ENCODE peak calls at places on chromosomes 11 and 22, in four cellular contexts. B, O, Z and S are unnamed samples.

GRCh38 chr22:46575915-46576555 is 38.6 kb upstream of the CELSR1 start:
- DNase-seq in B (no peak), O (no peak), Z (no peak), S (no peak)

GRCh38 chr11:73236879-73237278 is 18.8 kb downstream of the P2RY2 start:
- DNase-seq in B (no peak), O (no peak), Z (no peak), S (no peak)

GRCh38 chr11:69126286-69126685 is 29.4 kb upstream of the SMIM38 start:
- DNase-seq in B (no peak), O (no peak), Z (no peak), S (no peak)

GRCh38 chr22:27194096-27194748 is 536.8 kb downstream of the MIAT start:
- DNase-seq in B (peak; percentile 3), O (no peak), Z (peak; percentile 20), S (no peak)

GRCh38 chr22:30187726-30188407 is 58.7 kb downstream of the LIF start:
- DNase-seq in B (no peak), O (no peak), Z (peak; percentile 33), S (no peak)

GRCh38 chr22:22168941-22169867 is 75.4 kb upstream of the VPREB1 start:
- DNase-seq in B (no peak), O (no peak), Z (no peak), S (no peak)

GRCh38 chr11:69891421-69892236 is 72.4 kb upstream of the FGF3 start:
- DNase-seq in B (no peak), O (no peak), Z (no peak), S (no peak)

GRCh38 chr11:117166491-117166890 is 12.1 kb upstream of the SIDT2 start:
- DNase-seq in B (no peak), O (no peak), Z (no peak), S (no peak)

GRCh38 chr11:13114566-13115465 is 105.7 kb downstream of the RASSF10 start:
- DNase-seq in B (no peak), O (no peak), Z (no peak), S (no peak)

GRCh38 chr11:110759972-110760381 is 47.7 kb upstream of the ARHGAP20 start:
- DNase-seq in B (no peak), O (no peak), Z (no peak), S (no peak)

GRCh38 chr11:117796456-117797428 is at the start of gene DSCAML1:
- DNase-seq in B (no peak), O (no peak), Z (no peak), S (no peak)

GRCh38 chr11:72375241-72375640 is 59.1 kb downstream of the CLPB start:
- DNase-seq in B (no peak), O (no peak), Z (no peak), S (no peak)

GRCh38 chr11:85316967-85317366 is 310.2 kb downstream of the DLG2 start:
- DNase-seq in B (no peak), O (peak; percentile 24), Z (no peak), S (no peak)

GRCh38 chr11:44609028-44609782 is 43.7 kb downstream of the CD82 start:
- DNase-seq in B (no peak), O (no peak), Z (no peak), S (no peak)

GRCh38 chr22:23181763-23182288 is 1.5 kb downstream of the BCR start:
- DNase-seq in B (no peak), O (no peak), Z (no peak), S (no peak)

GRCh38 chr11:15627560-15627959 is 512.8 kb downstream of the INSC start:
- DNase-seq in B (no peak), O (no peak), Z (peak; percentile 8), S (no peak)

GRCh38 chr11:123033895-123034294 is 28.0 kb downstream of the HSPA8 start:
- DNase-seq in B (no peak), O (no peak), Z (no peak), S (peak; percentile 44)

GRCh38 chr22:45889539-45890350 is 87.2 kb downstream of the WNT7B start:
- DNase-seq in B (no peak), O (peak; percentile 14), Z (no peak), S (no peak)